ENCODE peak calls at places on chromosomes 4 and X, in four cellular contexts. C, N, T and H are unnamed samples.

GRCh38 chr4:40976343-40976742 is 226.6 kb downstream of the NSUN7 start:
- DNase-seq in C (no peak), N (peak; percentile 63), T (peak; percentile 48), H (peak; percentile 72)

GRCh38 chrX:10014462-10015373 is 47.6 kb downstream of the CLDN34 start:
- DNase-seq in C (peak; percentile 73), N (peak; percentile 87), T (peak; percentile 93), H (peak; percentile 87)

GRCh38 chr4:8913858-8914460 is 42.3 kb upstream of the HMX1 start:
- DNase-seq in C (no peak), N (no peak), T (no peak), H (no peak)

GRCh38 chr4:14874990-14875389 is 127.3 kb upstream of the CPEB2 start:
- DNase-seq in C (no peak), N (no peak), T (no peak), H (no peak)

GRCh38 chr4:150248181-150248580 is 169.9 kb downstream of the DCLK2 start:
- DNase-seq in C (no peak), N (no peak), T (no peak), H (no peak)

GRCh38 chr4:87530868-87531267 is 1.7 kb upstream of the SPARCL1 start:
- DNase-seq in C (no peak), N (no peak), T (peak; percentile 68), H (no peak)

GRCh38 chr4:19494958-19495357 is 756.7 kb upstream of the SLIT2 start:
- DNase-seq in C (no peak), N (no peak), T (no peak), H (no peak)

GRCh38 chr4:90727938-90728337 is 600.7 kb downstream of the CCSER1 start:
- DNase-seq in C (no peak), N (peak; percentile 98), T (no peak), H (peak; percentile 66)

GRCh38 chrX:123959281-123960063 is 2.0 kb upstream of the STAG2 start:
- DNase-seq in C (no peak), N (peak; percentile 35), T (peak; percentile 23), H (peak; percentile 39)

GRCh38 chr4:120218981-120219380 is 152.3 kb upstream of the MAD2L1 start:
- DNase-seq in C (no peak), N (no peak), T (peak; percentile 16), H (no peak)